ENCODE peak calls at places on chromosomes 5 and 9, in ten cellular contexts. W is CD4-positive, CD25-positive, alpha-beta regulatory T cell; D is NCI-H748 treated with DMSO at 0.1 percent for 48 hours; Q is HuH-7.5; M is stimulated activated CD8-positive, alpha-beta memory T cell treated with anti-CD3 and anti-CD28 coated beads, Interleukin-4, amount 100 ng/mL, for 1 hour; F is type B pancreatic cell; B is AML-193; S is endothelial cell; G is GM23338; O is AG09319. N is an unnamed sample.
A peak's percentile ranks its signal among the peaks of the same experiment; 100 is the strongest.

GRCh38 chr9:124239249-124240073 is 18.3 kb upstream of the NEK6 start:
- DNase-seq in W (no peak), F (no peak), G (no peak), M (no peak), D (no peak), B (peak; percentile 64), S (no peak), O (no peak), Q (no peak), N (no peak)

GRCh38 chr5:159316519-159317383 is 13.5 kb downstream of the IL12B start:
- DNase-seq in Q (peak; percentile 23), B (peak; percentile 36), O (no peak), M (no peak), D (no peak), F (no peak), W (peak; percentile 73), S (peak; percentile 44), G (peak; percentile 76), N (peak; percentile 41)

GRCh38 chr9:15936316-15936869 is 383.6 kb downstream of the CCDC171 start:
- DNase-seq in F (no peak), M (no peak), D (peak; percentile 84), O (peak; percentile 14), W (no peak), S (no peak), G (no peak), B (no peak), Q (no peak), N (no peak)

GRCh38 chr5:111461261-111461671 is 51.1 kb downstream of the STARD4 start:
- DNase-seq in W (no peak), B (no peak), Q (peak; percentile 15), D (peak; percentile 48), O (no peak), S (peak; percentile 26), F (no peak), M (no peak), G (peak; percentile 75), N (no peak)

GRCh38 chr5:143244000-143244736 is 159.3 kb downstream of the NR3C1 start:
- DNase-seq in Q (no peak), M (no peak), W (no peak), G (no peak), S (no peak), B (no peak), F (no peak), O (peak; percentile 93), D (no peak), N (peak; percentile 29)

GRCh38 chr9:126301196-126301595 is 25.4 kb upstream of the MVB12B start:
- DNase-seq in B (no peak), W (no peak), D (no peak), G (no peak), O (no peak), Q (no peak), S (no peak), F (no peak), M (no peak), N (no peak)

GRCh38 chr5:38994329-38994927 is 79.8 kb downstream of the RICTOR start:
- DNase-seq in D (no peak), M (no peak), G (peak; percentile 77), W (peak; percentile 44), Q (no peak), F (no peak), O (peak; percentile 44), S (peak; percentile 34), B (peak; percentile 40), N (peak; percentile 25)

GRCh38 chr9:82553654-82554366 is 509.1 kb downstream of the RASEF start:
- DNase-seq in F (no peak), B (no peak), M (no peak), S (no peak), Q (no peak), O (no peak), G (no peak), D (no peak), W (no peak), N (no peak)

GRCh38 chr9:76610009-76610352 is 151.0 kb downstream of the GCNT1 start:
- DNase-seq in S (no peak), B (no peak), O (peak; percentile 54), F (no peak), W (no peak), Q (no peak), D (no peak), G (no peak), M (no peak), N (peak; percentile 54)

GRCh38 chr5:172490739-172491461 is 36.6 kb upstream of the SH3PXD2B start:
- DNase-seq in Q (no peak), B (no peak), F (no peak), S (no peak), O (no peak), W (no peak), M (no peak), D (no peak), G (no peak), N (peak; percentile 5)

GRCh38 chr5:175874462-175875139 is 3.2 kb downstream of the CPLX2 start:
- DNase-seq in G (peak; percentile 17), S (no peak), O (no peak), Q (no peak), F (no peak), D (no peak), M (no peak), B (no peak), W (no peak), N (no peak)

GRCh38 chr5:126676195-126676624 is 75.5 kb downstream of the PHAX start:
- DNase-seq in W (peak; percentile 70), Q (peak; percentile 72), O (peak; percentile 24), F (no peak), B (peak; percentile 72), G (peak; percentile 90), D (peak; percentile 69), M (peak; percentile 18), S (peak; percentile 57), N (peak; percentile 69)

GRCh38 chr5:142313275-142313674 is 11.5 kb downstream of the SPRY4 start:
- DNase-seq in O (no peak), Q (no peak), S (no peak), G (no peak), B (no peak), W (no peak), M (no peak), D (no peak), F (no peak), N (no peak)

GRCh38 chr5:107671742-107672211 is 1.0 kb upstream of the EFNA5 start:
- DNase-seq in F (no peak), B (no peak), O (no peak), G (peak; percentile 72), Q (peak; percentile 82), W (no peak), D (peak; percentile 84), S (no peak), M (no peak), N (peak; percentile 34)

GRCh38 chr5:122311400-122311887 is 593 bp upstream of the SNCAIP start:
- DNase-seq in O (no peak), F (no peak), S (no peak), Q (no peak), M (no peak), G (peak; percentile 73), W (no peak), B (no peak), D (peak; percentile 33), N (no peak)

GRCh38 chr9:129458155-129458661 is 162.7 kb downstream of the C9orf50 start:
- DNase-seq in D (no peak), F (no peak), O (no peak), Q (no peak), B (no peak), G (peak; percentile 17), M (peak; percentile 29), W (peak; percentile 40), S (no peak), N (peak; percentile 54)

GRCh38 chr9:98575379-98576346 is 133.1 kb downstream of the GABBR2 start:
- DNase-seq in O (peak; percentile 1), W (peak; percentile 16), S (no peak), B (peak; percentile 54), D (no peak), M (no peak), G (no peak), Q (no peak), F (no peak), N (no peak)

GRCh38 chr5:156971415-156971814 is 8.4 kb upstream of the TIMD4 start:
- DNase-seq in G (no peak), W (no peak), F (no peak), Q (no peak), B (no peak), S (no peak), D (no peak), O (no peak), M (no peak), N (no peak)

GRCh38 chr9:20621553-20622329 is 558 bp downstream of the MLLT3 start:
- DNase-seq in D (peak; percentile 75), G (peak; percentile 68), O (peak; percentile 53), W (peak; percentile 91), B (peak; percentile 68), M (peak; percentile 56), F (peak; percentile 77), S (peak; percentile 47), Q (peak; percentile 22), N (peak; percentile 79)

GRCh38 chr9:126015446-126015845 is 268.3 kb downstream of the PBX3 start:
- DNase-seq in Q (no peak), B (no peak), W (no peak), S (no peak), D (no peak), F (no peak), M (no peak), G (no peak), O (no peak), N (no peak)

GRCh38 chr5:15034379-15034778 is 162.8 kb upstream of the ANKH start:
- DNase-seq in F (no peak), S (no peak), M (no peak), W (no peak), B (no peak), Q (no peak), D (no peak), G (peak; percentile 18), O (no peak), N (no peak)

GRCh38 chr9:123772374-123772773 is 157.6 kb downstream of the DENND1A start:
- DNase-seq in Q (no peak), O (no peak), F (no peak), W (no peak), S (no peak), M (no peak), D (no peak), B (no peak), G (no peak), N (no peak)

GRCh38 chr9:129630967-129631672 is 5.2 kb downstream of the NTMT1 start:
- DNase-seq in O (no peak), W (no peak), D (no peak), G (no peak), B (no peak), S (no peak), F (no peak), Q (no peak), M (no peak), N (no peak)

GRCh38 chr5:111530298-111530740 is 18.0 kb upstream of the STARD4 start:
- DNase-seq in M (peak; percentile 57), Q (no peak), W (peak; percentile 97), G (no peak), S (peak; percentile 14), B (peak; percentile 88), F (no peak), O (no peak), D (no peak), N (peak; percentile 59)

GRCh38 chr9:127722055-127722454 is 6.2 kb downstream of the TTC16 start:
- DNase-seq in G (no peak), F (no peak), M (no peak), B (no peak), O (no peak), S (no peak), D (no peak), Q (no peak), W (no peak), N (no peak)

N was measured in transverse colon.